ENCODE peak calls at places on chromosomes 4 and X, in four cellular contexts. W is brain microvascular endothelial cell, T is stomach, K is tibial artery. L is an unnamed sample.

GRCh38 chrX:16882188-16882587 is 12.0 kb upstream of the RBBP7 start:
- DNase-seq in W (no peak), T (peak; percentile 51), K (peak; percentile 63), L (no peak)

GRCh38 chrX:23840674-23841073 is 57.7 kb downstream of the SAT1 start:
- DNase-seq in W (no peak), T (no peak), K (no peak), L (no peak)

GRCh38 chr4:73250642-73251041 is 8.0 kb downstream of the ANKRD17 start:
- DNase-seq in W (no peak), T (no peak), K (no peak), L (no peak)

GRCh38 chr4:148258526-148258925 is 183.7 kb downstream of the NR3C2 start:
- DNase-seq in W (no peak), T (no peak), K (no peak), L (no peak)

GRCh38 chr4:141132689-141133145 is 552 bp downstream of the RNF150 start:
- DNase-seq in W (peak; percentile 16), T (no peak), K (peak; percentile 70), L (no peak)

GRCh38 chr4:39083164-39083563 is 21.1 kb downstream of the KLHL5 start:
- DNase-seq in W (peak; percentile 34), T (no peak), K (no peak), L (no peak)

GRCh38 chrX:70353524-70353923 is 63.6 kb downstream of the KIF4A start:
- DNase-seq in W (no peak), T (no peak), K (no peak), L (no peak)

GRCh38 chr4:10496200-10496599 is 39.0 kb upstream of the ZNF518B start:
- DNase-seq in W (no peak), T (no peak), K (no peak), L (no peak)

GRCh38 chr4:1458581-1458980 is 52.3 kb upstream of the NKX1-1 start:
- DNase-seq in W (no peak), T (no peak), K (peak; percentile 34), L (no peak)

GRCh38 chr4:123352240-123352945 is 44.2 kb upstream of the SPRY1 start:
- DNase-seq in W (no peak), T (no peak), K (no peak), L (no peak)

GRCh38 chrX:127187095-127187494 is 367.6 kb downstream of the PRR32 start:
- DNase-seq in W (no peak), T (no peak), K (no peak), L (no peak)

GRCh38 chrX:9875801-9876200 is 89.6 kb downstream of the SHROOM2 start:
- DNase-seq in W (no peak), T (no peak), K (no peak), L (no peak)

DNA sequence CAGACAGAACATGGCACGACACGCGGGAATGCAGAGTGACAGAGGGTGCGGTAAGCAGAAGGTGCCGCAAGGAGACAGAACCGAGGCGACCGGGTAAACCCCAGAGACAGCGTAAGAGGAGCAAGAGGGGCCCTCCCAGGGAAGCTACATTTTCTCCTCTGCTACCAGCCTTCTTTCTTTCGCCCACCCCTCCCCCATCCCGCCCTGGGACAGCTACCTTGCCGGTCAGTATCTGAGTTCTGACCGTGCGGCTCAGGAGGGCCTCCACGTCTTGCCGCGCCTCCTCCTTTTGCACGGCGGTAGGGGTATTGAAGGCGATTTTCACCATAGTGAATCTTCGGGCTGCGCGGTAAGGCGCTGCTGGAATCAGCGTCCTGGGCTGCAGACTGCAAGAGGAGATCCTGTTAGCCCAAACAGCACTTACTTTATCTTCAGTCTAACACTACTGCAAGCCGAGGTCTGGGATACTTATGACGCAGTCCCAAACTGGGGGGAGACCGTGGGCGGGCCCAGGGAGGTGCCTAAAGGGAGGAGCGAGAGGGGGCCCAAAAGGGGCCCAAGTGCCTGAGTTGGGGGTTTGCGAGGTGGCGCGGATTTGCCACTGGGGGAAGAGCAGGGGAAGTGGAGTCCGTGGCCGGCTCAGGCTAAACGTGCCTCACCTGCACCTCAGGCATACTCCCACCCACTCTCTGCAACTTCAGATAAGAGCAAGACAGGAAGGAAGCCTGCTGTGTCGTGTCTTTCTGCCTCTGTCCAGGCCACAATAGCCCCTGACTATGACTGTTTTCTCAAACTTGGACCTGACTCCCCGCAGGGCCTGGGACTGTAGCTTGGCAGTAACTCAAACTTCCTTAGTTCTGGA is at the start of gene ITM2A:
- DNase-seq in W (no peak), T (peak; percentile 34), K (peak; percentile 61), L (peak; percentile 52)
- H3K27ac ChIP-seq in W (no peak within 1 kb of the TSS), T (peak within 1 kb of the TSS; percentile 71), K (no peak within 1 kb of the TSS), L (peak within 1 kb of the TSS; percentile 96)

DNA sequence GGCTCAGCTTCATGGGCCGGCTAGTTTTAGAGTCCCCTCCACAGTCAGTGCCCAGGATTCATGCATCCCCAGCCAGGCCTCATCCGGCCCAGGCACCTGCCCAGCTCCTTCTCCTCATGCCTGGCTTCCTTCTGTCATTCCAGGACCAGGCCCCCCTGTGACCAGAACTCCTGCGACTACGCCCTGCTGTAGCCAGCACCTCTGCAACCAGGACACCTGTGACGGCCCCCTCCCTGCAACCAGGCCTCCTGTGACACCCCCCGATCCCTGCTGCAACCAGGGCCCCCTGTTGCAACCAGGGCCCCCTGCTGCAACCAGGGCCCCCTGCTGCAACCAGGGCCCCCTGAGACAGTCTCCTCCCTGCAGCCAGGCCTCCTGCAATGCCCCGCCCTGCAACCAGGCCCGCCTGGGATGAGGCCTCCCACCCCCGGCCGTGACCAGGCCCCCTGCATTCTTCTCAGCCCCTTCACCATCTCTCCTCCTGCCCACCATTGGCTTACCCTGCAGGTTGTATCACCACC is 46.8 kb downstream of the HTRA3 start:
- DNase-seq in W (no peak), T (no peak), K (peak; percentile 57), L (no peak)
- H3K27ac ChIP-seq in W (no peak overlapping the region), T (peak overlapping the region; percentile 62), K (no peak overlapping the region), L (no peak overlapping the region)

DNA sequence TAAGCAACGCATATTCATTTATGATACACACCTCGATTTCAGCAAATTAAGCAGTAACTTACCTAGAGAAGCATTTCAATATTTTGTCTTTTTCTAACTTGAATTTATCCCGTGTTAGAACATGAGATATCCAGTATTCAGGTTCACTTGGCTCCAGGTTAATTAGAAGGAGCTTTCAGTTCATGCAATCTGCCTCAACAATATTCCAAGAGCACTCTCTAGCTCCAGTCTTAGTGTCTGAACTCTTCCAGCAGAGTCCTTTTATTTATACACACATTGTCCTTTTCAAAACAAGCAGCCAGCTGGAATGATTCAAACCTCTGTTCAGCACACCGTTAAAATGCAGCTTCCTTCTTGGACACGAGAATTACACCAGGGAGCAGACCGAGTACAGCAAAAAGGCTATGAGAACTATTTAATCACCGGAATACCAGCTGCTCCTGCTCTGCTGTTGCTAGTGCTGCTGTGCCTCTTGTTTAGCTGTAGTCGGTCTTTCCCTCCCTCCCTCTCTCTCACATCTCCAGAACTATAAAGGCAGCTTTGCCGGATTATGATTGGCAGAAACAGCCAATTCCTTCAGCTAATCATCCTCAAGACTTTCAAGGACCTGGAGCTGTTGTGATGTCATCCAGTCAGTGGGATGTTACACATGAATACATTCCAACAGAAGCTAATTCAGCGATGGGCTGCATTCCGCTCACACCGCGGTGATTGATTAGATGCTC is at the start of gene NDST4:
- DNase-seq in W (peak; percentile 53), T (no peak), K (no peak), L (no peak)
- H3K27ac ChIP-seq in W (no peak within 1 kb of the TSS), T (no peak within 1 kb of the TSS), K (no peak within 1 kb of the TSS), L (no peak within 1 kb of the TSS)

DNA sequence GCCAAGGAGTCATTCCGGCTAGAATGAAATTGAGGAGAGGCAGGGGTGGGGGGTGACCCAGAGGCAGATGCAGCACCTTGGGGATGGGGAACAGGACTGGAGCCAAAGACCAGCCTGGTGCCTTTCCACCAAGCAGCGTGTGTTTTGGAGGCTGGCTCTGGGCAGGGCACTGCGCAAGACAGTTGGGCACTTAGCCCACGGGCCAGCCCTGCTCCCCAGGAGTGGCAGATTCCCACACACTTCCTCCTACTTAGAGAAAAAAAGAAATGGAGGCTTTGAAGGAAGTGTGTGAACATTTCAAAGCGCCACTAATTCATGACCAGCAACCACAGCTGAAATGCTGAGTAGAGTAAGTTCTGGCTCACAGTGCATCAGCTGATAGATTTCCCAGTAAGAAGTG is 54.9 kb upstream of the LGI2 start:
- DNase-seq in W (no peak), T (no peak), K (peak; percentile 66), L (no peak)
- H3K27ac ChIP-seq in W (no peak overlapping the region), T (no peak overlapping the region), K (no peak overlapping the region), L (no peak overlapping the region)